ENCODE peak calls at places on chromosome 9, in eight cellular contexts. One of them, this sample, is unnamed.

GRCh38 chr9:125409637-125410521 is 148.3 kb downstream of the GAPVD1 start:
- DNase-seq in GF-D8: no peak
- DNase-seq in ELF-1: peak; percentile 76
- DNase-seq in activated CD4-positive, alpha-beta T cell treated with anti-CD3 and anti-CD28 coated beads, Interleukin-2, amount 10 ng/mL, durations not matched to agents 7 days and 5 days: peak; percentile 42
- DNase-seq in effector memory CD8-positive, alpha-beta T cell: no peak
- DNase-seq in activated naive CD4-positive, alpha-beta T cell: no peak
- DNase-seq in midbrain: no peak
- DNase-seq in nucleus accumbens: no peak
- DNase-seq in this sample: peak; percentile 41

GRCh38 chr9:5442400-5443011 is 4.8 kb upstream of the PLGRKT start:
- DNase-seq in nucleus accumbens: peak; percentile 18
- DNase-seq in ELF-1: no peak
- DNase-seq in activated CD4-positive, alpha-beta T cell treated with anti-CD3 and anti-CD28 coated beads, Interleukin-2, amount 10 ng/mL, durations not matched to agents 7 days and 5 days: peak; percentile 61
- DNase-seq in GF-D8: peak; percentile 10
- DNase-seq in effector memory CD8-positive, alpha-beta T cell: no peak
- DNase-seq in midbrain: peak; percentile 42
- DNase-seq in activated naive CD4-positive, alpha-beta T cell: no peak
- DNase-seq in this sample: peak; percentile 33

GRCh38 chr9:5869315-5870019 is 21.2 kb upstream of the MLANA start:
- DNase-seq in effector memory CD8-positive, alpha-beta T cell: peak; percentile 10
- DNase-seq in activated naive CD4-positive, alpha-beta T cell: no peak
- DNase-seq in GF-D8: no peak
- DNase-seq in activated CD4-positive, alpha-beta T cell treated with anti-CD3 and anti-CD28 coated beads, Interleukin-2, amount 10 ng/mL, durations not matched to agents 7 days and 5 days: no peak
- DNase-seq in ELF-1: peak; percentile 81
- DNase-seq in nucleus accumbens: no peak
- DNase-seq in midbrain: no peak
- DNase-seq in this sample: no peak

GRCh38 chr9:32251539-32251938 is 132.9 kb upstream of the ACO1 start:
- DNase-seq in activated CD4-positive, alpha-beta T cell treated with anti-CD3 and anti-CD28 coated beads, Interleukin-2, amount 10 ng/mL, durations not matched to agents 7 days and 5 days: peak; percentile 25
- DNase-seq in midbrain: peak; percentile 78
- DNase-seq in nucleus accumbens: peak; percentile 19
- DNase-seq in effector memory CD8-positive, alpha-beta T cell: peak; percentile 1
- DNase-seq in ELF-1: peak; percentile 70
- DNase-seq in GF-D8: no peak
- DNase-seq in activated naive CD4-positive, alpha-beta T cell: no peak
- DNase-seq in this sample: peak; percentile 30

GRCh38 chr9:69452110-69452780 is 127.2 kb downstream of the ENTREP1 start:
- DNase-seq in midbrain: no peak
- DNase-seq in nucleus accumbens: no peak
- DNase-seq in activated naive CD4-positive, alpha-beta T cell: no peak
- DNase-seq in activated CD4-positive, alpha-beta T cell treated with anti-CD3 and anti-CD28 coated beads, Interleukin-2, amount 10 ng/mL, durations not matched to agents 7 days and 5 days: no peak
- DNase-seq in ELF-1: peak; percentile 35
- DNase-seq in effector memory CD8-positive, alpha-beta T cell: no peak
- DNase-seq in GF-D8: no peak
- DNase-seq in this sample: no peak

GRCh38 chr9:124180557-124180956 is 77.2 kb upstream of the NEK6 start:
- DNase-seq in midbrain: peak; percentile 33
- DNase-seq in ELF-1: no peak
- DNase-seq in nucleus accumbens: peak; percentile 17
- DNase-seq in activated CD4-positive, alpha-beta T cell treated with anti-CD3 and anti-CD28 coated beads, Interleukin-2, amount 10 ng/mL, durations not matched to agents 7 days and 5 days: no peak
- DNase-seq in effector memory CD8-positive, alpha-beta T cell: no peak
- DNase-seq in activated naive CD4-positive, alpha-beta T cell: no peak
- DNase-seq in GF-D8: no peak
- DNase-seq in this sample: no peak

GRCh38 chr9:136045595-136046554 is 49.2 kb downstream of the NACC2 start:
- DNase-seq in activated CD4-positive, alpha-beta T cell treated with anti-CD3 and anti-CD28 coated beads, Interleukin-2, amount 10 ng/mL, durations not matched to agents 7 days and 5 days: no peak
- DNase-seq in GF-D8: peak; percentile 27
- DNase-seq in midbrain: no peak
- DNase-seq in effector memory CD8-positive, alpha-beta T cell: no peak
- DNase-seq in ELF-1: no peak
- DNase-seq in nucleus accumbens: no peak
- DNase-seq in activated naive CD4-positive, alpha-beta T cell: no peak
- DNase-seq in this sample: no peak

GRCh38 chr9:87471746-87472145 is 25.9 kb upstream of the DAPK1 start:
- DNase-seq in ELF-1: no peak
- DNase-seq in effector memory CD8-positive, alpha-beta T cell: no peak
- DNase-seq in activated CD4-positive, alpha-beta T cell treated with anti-CD3 and anti-CD28 coated beads, Interleukin-2, amount 10 ng/mL, durations not matched to agents 7 days and 5 days: no peak
- DNase-seq in GF-D8: no peak
- DNase-seq in midbrain: no peak
- DNase-seq in activated naive CD4-positive, alpha-beta T cell: no peak
- DNase-seq in nucleus accumbens: no peak
- DNase-seq in this sample: no peak

GRCh38 chr9:96417051-96417586 is 1.1 kb downstream of the ZNF367 start:
- DNase-seq in nucleus accumbens: peak; percentile 70
- DNase-seq in GF-D8: peak; percentile 60
- DNase-seq in effector memory CD8-positive, alpha-beta T cell: peak; percentile 88
- DNase-seq in ELF-1: peak; percentile 93
- DNase-seq in activated naive CD4-positive, alpha-beta T cell: peak; percentile 80
- DNase-seq in activated CD4-positive, alpha-beta T cell treated with anti-CD3 and anti-CD28 coated beads, Interleukin-2, amount 10 ng/mL, durations not matched to agents 7 days and 5 days: peak; percentile 92
- DNase-seq in midbrain: peak; percentile 92
- DNase-seq in this sample: peak; percentile 72

GRCh38 chr9:118330191-118330986 is 626.2 kb downstream of the TLR4 start:
- DNase-seq in activated CD4-positive, alpha-beta T cell treated with anti-CD3 and anti-CD28 coated beads, Interleukin-2, amount 10 ng/mL, durations not matched to agents 7 days and 5 days: no peak
- DNase-seq in activated naive CD4-positive, alpha-beta T cell: no peak
- DNase-seq in midbrain: no peak
- DNase-seq in effector memory CD8-positive, alpha-beta T cell: no peak
- DNase-seq in GF-D8: no peak
- DNase-seq in nucleus accumbens: no peak
- DNase-seq in ELF-1: peak; percentile 2
- DNase-seq in this sample: no peak

GRCh38 chr9:69768101-69768500 is 8.3 kb upstream of the PTAR1 start:
- DNase-seq in activated CD4-positive, alpha-beta T cell treated with anti-CD3 and anti-CD28 coated beads, Interleukin-2, amount 10 ng/mL, durations not matched to agents 7 days and 5 days: no peak
- DNase-seq in midbrain: no peak
- DNase-seq in activated naive CD4-positive, alpha-beta T cell: no peak
- DNase-seq in GF-D8: no peak
- DNase-seq in nucleus accumbens: no peak
- DNase-seq in effector memory CD8-positive, alpha-beta T cell: no peak
- DNase-seq in ELF-1: no peak
- DNase-seq in this sample: no peak

GRCh38 chr9:14236586-14236985 is 77.4 kb downstream of the NFIB start:
- DNase-seq in GF-D8: no peak
- DNase-seq in activated naive CD4-positive, alpha-beta T cell: no peak
- DNase-seq in midbrain: peak; percentile 17
- DNase-seq in activated CD4-positive, alpha-beta T cell treated with anti-CD3 and anti-CD28 coated beads, Interleukin-2, amount 10 ng/mL, durations not matched to agents 7 days and 5 days: no peak
- DNase-seq in ELF-1: no peak
- DNase-seq in nucleus accumbens: no peak
- DNase-seq in effector memory CD8-positive, alpha-beta T cell: no peak
- DNase-seq in this sample: no peak

GRCh38 chr9:26725573-26725972 is 167.0 kb downstream of the CAAP1 start:
- DNase-seq in ELF-1: no peak
- DNase-seq in activated naive CD4-positive, alpha-beta T cell: no peak
- DNase-seq in effector memory CD8-positive, alpha-beta T cell: no peak
- DNase-seq in midbrain: no peak
- DNase-seq in GF-D8: no peak
- DNase-seq in activated CD4-positive, alpha-beta T cell treated with anti-CD3 and anti-CD28 coated beads, Interleukin-2, amount 10 ng/mL, durations not matched to agents 7 days and 5 days: no peak
- DNase-seq in nucleus accumbens: no peak
- DNase-seq in this sample: no peak

GRCh38 chr9:88976186-88976887 is 14.9 kb upstream of the S1PR3 start:
- DNase-seq in activated naive CD4-positive, alpha-beta T cell: no peak
- DNase-seq in midbrain: no peak
- DNase-seq in activated CD4-positive, alpha-beta T cell treated with anti-CD3 and anti-CD28 coated beads, Interleukin-2, amount 10 ng/mL, durations not matched to agents 7 days and 5 days: no peak
- DNase-seq in effector memory CD8-positive, alpha-beta T cell: no peak
- DNase-seq in ELF-1: no peak
- DNase-seq in nucleus accumbens: no peak
- DNase-seq in GF-D8: no peak
- DNase-seq in this sample: no peak

GRCh38 chr9:5085993-5086392 is 99.4 kb downstream of the INSL6 start:
- DNase-seq in GF-D8: no peak
- DNase-seq in activated naive CD4-positive, alpha-beta T cell: no peak
- DNase-seq in effector memory CD8-positive, alpha-beta T cell: no peak
- DNase-seq in nucleus accumbens: no peak
- DNase-seq in midbrain: no peak
- DNase-seq in ELF-1: peak; percentile 14
- DNase-seq in activated CD4-positive, alpha-beta T cell treated with anti-CD3 and anti-CD28 coated beads, Interleukin-2, amount 10 ng/mL, durations not matched to agents 7 days and 5 days: no peak
- DNase-seq in this sample: no peak

GRCh38 chr9:134061688-134062371 is 6.0 kb downstream of the BRD3 start:
- DNase-seq in midbrain: no peak
- DNase-seq in effector memory CD8-positive, alpha-beta T cell: no peak
- DNase-seq in activated naive CD4-positive, alpha-beta T cell: no peak
- DNase-seq in ELF-1: no peak
- DNase-seq in GF-D8: no peak
- DNase-seq in nucleus accumbens: no peak
- DNase-seq in activated CD4-positive, alpha-beta T cell treated with anti-CD3 and anti-CD28 coated beads, Interleukin-2, amount 10 ng/mL, durations not matched to agents 7 days and 5 days: no peak
- DNase-seq in this sample: no peak